ENCODE peak calls at places on chromosomes 12 and 14, in five cellular contexts. T is mammary epithelial cell, B is GM23248, H is hepatocyte, O is GM12878. D is an unnamed sample.
A peak's percentile ranks its signal among the peaks of the same experiment; 100 is the strongest.

GRCh38 chr12:24600996-24601395 is 347.9 kb downstream of the BCAT1 start:
- DNase-seq in T (peak; percentile 71), B (peak; percentile 69), H (no peak), O (no peak), D (peak; percentile 97)

GRCh38 chr14:33352821-33353220 is 414.1 kb downstream of the NPAS3 start:
- DNase-seq in T (no peak), B (no peak), H (no peak), O (no peak), D (peak; percentile 80)

GRCh38 chr12:75571651-75572050 is 60.2 kb upstream of the KRR1 start:
- DNase-seq in T (peak; percentile 62), B (no peak), H (no peak), O (no peak), D (peak; percentile 14)

GRCh38 chr14:52069617-52070431 is 965 bp upstream of the NID2 start:
- DNase-seq in T (no peak), B (no peak), H (peak; percentile 31), O (no peak), D (peak; percentile 72)

GRCh38 chr12:91219919-91220318 is 37.3 kb upstream of the DCN start:
- DNase-seq in T (peak; percentile 17), B (no peak), H (no peak), O (no peak), D (no peak)

GRCh38 chr12:125794401-125794800 is 729.2 kb downstream of the AACS start:
- DNase-seq in T (no peak), B (no peak), H (no peak), O (no peak), D (peak; percentile 92)

GRCh38 chr12:8050600-8051250 is 15.4 kb downstream of the C3AR1 start:
- DNase-seq in T (no peak), B (no peak), H (no peak), O (no peak), D (no peak)

GRCh38 chr12:694734-695503 is 31.7 kb upstream of the NINJ2 start:
- DNase-seq in T (no peak), B (no peak), H (no peak), O (no peak), D (peak; percentile 8)

GRCh38 chr14:35351897-35352273 is 52.7 kb downstream of the NFKBIA start:
- DNase-seq in T (no peak), B (no peak), H (no peak), O (no peak), D (no peak)

GRCh38 chr12:16300222-16300621 is 22.7 kb upstream of the SLC15A5 start:
- DNase-seq in T (no peak), B (peak; percentile 71), H (no peak), O (no peak), D (peak; percentile 53)

GRCh38 chr14:100693877-100694578 is 32.7 kb upstream of the DLK1 start:
- DNase-seq in T (no peak), B (no peak), H (no peak), O (no peak), D (no peak)

GRCh38 chr12:107131832-107132616 is 38.7 kb upstream of the CRY1 start:
- DNase-seq in T (peak; percentile 53), B (peak; percentile 80), H (peak; percentile 81), O (no peak), D (peak; percentile 54)
- H2AFZ ChIP-seq in T (peak overlapping the region; percentile 72), B (peak overlapping the region; percentile 30), H (no peak overlapping the region), O (no peak overlapping the region), D (peak overlapping the region; percentile 44)

GRCh38 chr14:74257078-74257987 is 18.1 kb downstream of the VSX2 start:
- DNase-seq in T (no peak), B (peak; percentile 66), H (peak; percentile 64), O (no peak), D (no peak)

GRCh38 chr14:74260525-74261233 is 21.4 kb downstream of the VSX2 start:
- DNase-seq in T (no peak), B (no peak), H (no peak), O (no peak), D (no peak)

GRCh38 chr14:74259513-74259912 is 20.3 kb downstream of the VSX2 start:
- DNase-seq in T (no peak), B (no peak), H (no peak), O (no peak), D (no peak)

GRCh38 chr14:74257988-74258704 is 18.9 kb downstream of the VSX2 start:
- DNase-seq in T (no peak), B (peak; percentile 38), H (no peak), O (no peak), D (no peak)

GRCh38 chr14:74258705-74259035 is 19.4 kb downstream of the VSX2 start:
- DNase-seq in T (no peak), B (no peak), H (no peak), O (no peak), D (no peak)
- TF ChIP-seq EZH2 in T (no peak), B (no peak), H (peak; percentile 0), O (no peak), D (peak; percentile 71)

GRCh38 chr12:71938728-71939385 is at the start of gene TPH2:
- DNase-seq in T (peak; percentile 34), B (peak; percentile 67), H (peak; percentile 87), O (no peak), D (peak; percentile 56)

GRCh38 chr12:71941174-71941573 is 2.5 kb downstream of the TPH2 start:
- DNase-seq in T (no peak), B (no peak), H (no peak), O (no peak), D (no peak)

DNA sequence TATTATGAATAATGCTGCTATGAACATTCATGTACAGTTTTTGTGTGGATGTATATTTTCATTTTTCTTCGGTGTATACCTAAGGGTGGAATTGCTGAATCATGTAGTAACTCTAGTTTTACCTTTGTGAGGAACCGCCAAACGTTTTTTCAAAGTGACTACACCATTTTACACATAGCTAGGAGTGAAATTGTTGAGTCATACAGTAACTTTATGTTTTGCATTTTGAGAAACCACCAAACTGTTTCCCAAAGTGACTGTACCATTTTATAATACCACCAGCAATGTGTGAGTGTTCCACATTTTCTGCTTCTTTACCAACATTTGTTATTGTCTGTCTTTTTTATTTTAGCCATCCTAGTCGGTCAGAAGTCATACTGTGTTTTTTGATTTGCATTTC is 3.1 kb upstream of the TPH2 start:
- DNase-seq in T (peak; percentile 80), B (peak; percentile 9), H (no peak), O (peak; percentile 38), D (no peak)
- H2AFZ ChIP-seq in T (no peak overlapping the region), B (no peak overlapping the region), H (no peak overlapping the region), O (no peak overlapping the region), D (no peak overlapping the region)

GRCh38 chr14:105075364-105076295 is 10.4 kb upstream of the GPR132 start:
- DNase-seq in T (no peak), B (peak; percentile 42), H (peak; percentile 65), O (no peak), D (peak; percentile 35)

GRCh38 chr14:105077649-105077995 is 12.4 kb upstream of the GPR132 start:
- DNase-seq in T (no peak), B (no peak), H (no peak), O (no peak), D (no peak)

GRCh38 chr14:105076296-105076804 is 11.1 kb upstream of the GPR132 start:
- DNase-seq in T (no peak), B (no peak), H (no peak), O (no peak), D (no peak)

GRCh38 chr14:105078294-105078693 is 13.1 kb upstream of the GPR132 start:
- DNase-seq in T (no peak), B (no peak), H (no peak), O (no peak), D (no peak)

DNA sequence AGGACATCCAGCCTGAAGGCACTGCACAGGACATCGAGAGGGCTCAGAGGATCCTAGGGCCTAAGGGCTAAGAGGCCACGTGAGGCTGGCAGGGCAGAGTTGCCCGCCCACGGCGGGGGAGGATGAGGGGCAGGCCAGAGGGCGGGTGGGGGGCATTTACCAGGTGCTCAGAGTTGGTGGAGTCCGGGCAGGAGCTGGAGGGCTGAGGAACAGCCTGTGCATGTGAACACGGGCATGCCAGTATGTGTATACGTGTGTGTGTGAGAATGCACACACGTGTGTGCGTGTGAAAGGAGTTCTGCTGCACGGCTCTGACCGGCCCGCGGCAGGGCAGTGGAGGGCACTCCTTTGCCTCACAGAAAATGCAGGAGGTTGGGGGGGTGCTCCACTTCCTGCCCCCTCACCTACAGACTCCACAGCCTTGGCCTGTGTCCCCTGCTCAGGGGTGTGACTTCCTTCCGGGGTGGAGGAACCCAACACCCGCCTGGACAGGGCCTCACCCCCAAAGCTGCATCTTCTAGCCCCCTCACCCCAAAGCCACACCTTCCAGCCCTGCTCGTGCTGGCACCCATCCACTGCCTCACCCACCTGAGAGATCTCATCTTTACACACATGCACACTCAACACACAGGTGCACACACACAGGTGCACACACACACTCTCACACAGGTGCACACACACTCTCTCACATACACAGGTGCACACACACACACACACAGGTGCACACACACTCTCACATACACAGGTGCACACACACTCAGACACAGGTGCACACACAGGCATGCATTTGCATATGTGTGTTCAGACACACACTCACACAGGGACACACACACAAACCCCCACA is 11.8 kb upstream of the GPR132 start:
- DNase-seq in T (no peak), B (no peak), H (no peak), O (no peak), D (no peak)
- TF ChIP-seq EZH2 in T (no peak), B (no peak), H (no peak), O (no peak), D (no peak)

GRCh38 chr12:25938581-25938980 is 19.9 kb upstream of the RASSF8 start:
- DNase-seq in T (no peak), B (no peak), H (no peak), O (no peak), D (no peak)

GRCh38 chr12:25939606-25940005 is 18.9 kb upstream of the RASSF8 start:
- DNase-seq in T (no peak), B (no peak), H (no peak), O (no peak), D (no peak)

GRCh38 chr12:25940886-25941285 is 17.6 kb upstream of the RASSF8 start:
- DNase-seq in T (no peak), B (no peak), H (no peak), O (no peak), D (no peak)

GRCh38 chr12:25943940-25944339 is 14.5 kb upstream of the RASSF8 start:
- DNase-seq in T (no peak), B (no peak), H (no peak), O (no peak), D (no peak)

DNA sequence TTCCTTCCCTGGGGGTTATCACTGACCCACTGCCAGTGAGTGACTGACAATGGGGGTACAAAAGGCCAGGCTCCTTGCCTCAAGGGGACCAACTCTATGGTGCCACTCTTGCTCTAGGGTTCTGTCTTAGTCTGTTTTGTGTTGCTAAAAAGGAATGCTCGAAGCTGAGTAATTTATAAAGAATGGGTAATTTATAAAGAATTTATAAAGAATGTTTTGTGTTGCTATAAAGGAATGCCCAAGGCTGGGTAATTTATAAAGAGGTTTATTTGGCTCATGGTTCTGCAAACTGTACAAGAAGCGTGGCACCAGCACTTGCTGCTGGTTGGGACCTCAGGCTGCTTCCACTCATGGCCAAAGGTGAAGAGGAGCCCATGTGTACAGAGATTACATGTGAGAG is 15.8 kb upstream of the RASSF8 start:
- DNase-seq in T (no peak), B (peak; percentile 37), H (no peak), O (no peak), D (peak; percentile 32)
- H2AFZ ChIP-seq in T (no peak overlapping the region), B (no peak overlapping the region), H (no peak overlapping the region), O (no peak overlapping the region), D (no peak overlapping the region)

GRCh38 chr12:49548822-49549648 is 10.2 kb downstream of the KCNH3 start:
- DNase-seq in T (no peak), B (peak; percentile 48), H (peak; percentile 51), O (no peak), D (peak; percentile 28)
- TF ChIP-seq EZH2 in T (no peak), B (no peak), H (no peak), O (no peak), D (peak; percentile 65)